ENCODE peak calls at places on chromosomes 2 and 18, in four cellular contexts. S, K, W and J are unnamed samples.

GRCh38 chr2:171999125-171999524 is 628 bp upstream of the METAP1D start:
- DNase-seq in S (no peak), K (no peak), W (no peak), J (no peak)

GRCh38 chr2:24181849-24182248 is 7.0 kb downstream of the FAM228A start:
- DNase-seq in S (no peak), K (no peak), W (no peak), J (peak; percentile 91)

GRCh38 chr18:24397131-24397693 is 412 bp downstream of the OSBPL1A start:
- DNase-seq in S (no peak), K (peak; percentile 74), W (peak; percentile 56), J (peak; percentile 31)

GRCh38 chr2:126645211-126645618 is 10.7 kb upstream of the GYPC start:
- DNase-seq in S (no peak), K (no peak), W (no peak), J (no peak)

GRCh38 chr2:238750212-238750904 is 97.5 kb upstream of the TWIST2 start:
- DNase-seq in S (no peak), K (no peak), W (no peak), J (no peak)

GRCh38 chr2:7773362-7773973 is 856.3 kb downstream of the RNF144A start:
- DNase-seq in S (no peak), K (peak; percentile 6), W (no peak), J (no peak)

GRCh38 chr2:139386401-139386800 is 606.2 kb upstream of the NXPH2 start:
- DNase-seq in S (no peak), K (no peak), W (no peak), J (no peak)

GRCh38 chr2:201985740-201986735 is 47.6 kb upstream of the FZD7 start:
- DNase-seq in S (no peak), K (no peak), W (no peak), J (peak; percentile 66)

GRCh38 chr2:104701471-104701911 is 152.4 kb upstream of the POU3F3 start:
- DNase-seq in S (no peak), K (no peak), W (no peak), J (no peak)

GRCh38 chr2:122570641-122571040 is 815.2 kb downstream of the TSN start:
- DNase-seq in S (no peak), K (no peak), W (no peak), J (no peak)